ENCODE peak calls at places on chromosomes 11 and 22, in eight cellular contexts. One of them, this sample, is unnamed.

GRCh38 chr11:31870609-31871309 is 59.6 kb upstream of the PAX6 start:
- DNase-seq in body of pancreas: peak; percentile 59
- DNase-seq in A549: peak; percentile 47
- DNase-seq in adrenal gland: peak; percentile 69
- DNase-seq in tibial nerve: no peak
- DNase-seq in breast epithelium: no peak
- DNase-seq in H1: peak; percentile 68
- DNase-seq in lower leg skin: no peak
- DNase-seq in this sample: no peak

GRCh38 chr11:27397619-27398412 is 34.8 kb upstream of the CCDC34 start:
- DNase-seq in adrenal gland: no peak
- DNase-seq in body of pancreas: no peak
- DNase-seq in lower leg skin: no peak
- DNase-seq in H1: no peak
- DNase-seq in breast epithelium: no peak
- DNase-seq in A549: no peak
- DNase-seq in tibial nerve: no peak
- DNase-seq in this sample: no peak

GRCh38 chr11:61516191-61516590 is 7.6 kb downstream of the LRRC10B start:
- DNase-seq in body of pancreas: no peak
- DNase-seq in adrenal gland: no peak
- DNase-seq in H1: no peak
- DNase-seq in tibial nerve: no peak
- DNase-seq in lower leg skin: no peak
- DNase-seq in A549: no peak
- DNase-seq in breast epithelium: no peak
- DNase-seq in this sample: no peak

GRCh38 chr11:96337541-96338530 is 5.2 kb downstream of the MAML2 start:
- DNase-seq in H1: no peak
- DNase-seq in tibial nerve: no peak
- DNase-seq in breast epithelium: no peak
- DNase-seq in adrenal gland: no peak
- DNase-seq in A549: no peak
- DNase-seq in lower leg skin: no peak
- DNase-seq in body of pancreas: no peak
- DNase-seq in this sample: no peak

GRCh38 chr11:409008-409599 is 5.7 kb downstream of the SIGIRR start:
- DNase-seq in lower leg skin: no peak
- DNase-seq in tibial nerve: no peak
- DNase-seq in adrenal gland: no peak
- DNase-seq in A549: no peak
- DNase-seq in breast epithelium: no peak
- DNase-seq in body of pancreas: no peak
- DNase-seq in H1: no peak
- DNase-seq in this sample: no peak

GRCh38 chr22:27867958-27868737 is 50.9 kb downstream of the PITPNB start:
- DNase-seq in tibial nerve: no peak
- DNase-seq in lower leg skin: no peak
- DNase-seq in breast epithelium: no peak
- DNase-seq in H1: no peak
- DNase-seq in adrenal gland: no peak
- DNase-seq in A549: no peak
- DNase-seq in body of pancreas: no peak
- DNase-seq in this sample: no peak

GRCh38 chr11:124618863-124619262 is 3.8 kb upstream of the TBRG1 start:
- DNase-seq in breast epithelium: no peak
- DNase-seq in A549: no peak
- DNase-seq in tibial nerve: no peak
- DNase-seq in H1: no peak
- DNase-seq in body of pancreas: no peak
- DNase-seq in lower leg skin: no peak
- DNase-seq in adrenal gland: no peak
- DNase-seq in this sample: no peak

GRCh38 chr22:30733081-30733680 is 38.5 kb downstream of the OSBP2 start:
- DNase-seq in body of pancreas: no peak
- DNase-seq in lower leg skin: no peak
- DNase-seq in tibial nerve: no peak
- DNase-seq in adrenal gland: no peak
- DNase-seq in breast epithelium: no peak
- DNase-seq in H1: no peak
- DNase-seq in A549: no peak
- DNase-seq in this sample: no peak

GRCh38 chr11:91792779-91793262 is 431.8 kb upstream of the FAT3 start:
- DNase-seq in lower leg skin: no peak
- DNase-seq in body of pancreas: no peak
- DNase-seq in breast epithelium: no peak
- DNase-seq in tibial nerve: no peak
- DNase-seq in adrenal gland: no peak
- DNase-seq in H1: no peak
- DNase-seq in A549: no peak
- DNase-seq in this sample: no peak

GRCh38 chr11:57798905-57799559 is 37.4 kb downstream of the CTNND1 start:
- DNase-seq in lower leg skin: peak; percentile 67
- DNase-seq in breast epithelium: peak; percentile 84
- DNase-seq in tibial nerve: no peak
- DNase-seq in body of pancreas: peak; percentile 68
- DNase-seq in H1: no peak
- DNase-seq in adrenal gland: peak; percentile 79
- DNase-seq in A549: no peak
- DNase-seq in this sample: peak; percentile 47

GRCh38 chr11:123111465-123111864 is 49.5 kb upstream of the HSPA8 start:
- DNase-seq in breast epithelium: no peak
- DNase-seq in tibial nerve: no peak
- DNase-seq in adrenal gland: no peak
- DNase-seq in body of pancreas: no peak
- DNase-seq in A549: peak; percentile 47
- DNase-seq in H1: no peak
- DNase-seq in lower leg skin: no peak
- DNase-seq in this sample: no peak

GRCh38 chr11:69920500-69921428 is 101.5 kb upstream of the FGF3 start:
- DNase-seq in tibial nerve: peak; percentile 7
- DNase-seq in body of pancreas: peak; percentile 5
- DNase-seq in adrenal gland: peak; percentile 30
- DNase-seq in H1: no peak
- DNase-seq in A549: no peak
- DNase-seq in breast epithelium: no peak
- DNase-seq in lower leg skin: no peak
- DNase-seq in this sample: no peak

GRCh38 chr11:44632466-44633123 is 67.1 kb downstream of the CD82 start:
- DNase-seq in body of pancreas: peak; percentile 18
- DNase-seq in A549: peak; percentile 66
- DNase-seq in adrenal gland: peak; percentile 64
- DNase-seq in lower leg skin: peak; percentile 11
- DNase-seq in tibial nerve: no peak
- DNase-seq in breast epithelium: no peak
- DNase-seq in H1: no peak
- DNase-seq in this sample: peak; percentile 36

GRCh38 chr11:117222991-117223740 is 8.7 kb downstream of the PCSK7 start:
- DNase-seq in H1: no peak
- DNase-seq in A549: no peak
- DNase-seq in breast epithelium: peak; percentile 15
- DNase-seq in adrenal gland: peak; percentile 47
- DNase-seq in body of pancreas: no peak
- DNase-seq in lower leg skin: no peak
- DNase-seq in tibial nerve: no peak
- DNase-seq in this sample: no peak

GRCh38 chr11:117219995-117220394 is 11.9 kb downstream of the PCSK7 start:
- DNase-seq in body of pancreas: no peak
- DNase-seq in lower leg skin: no peak
- DNase-seq in adrenal gland: no peak
- DNase-seq in A549: no peak
- DNase-seq in tibial nerve: no peak
- DNase-seq in H1: no peak
- DNase-seq in breast epithelium: no peak
- DNase-seq in this sample: no peak

GRCh38 chr11:117220568-117220967 is 11.3 kb downstream of the PCSK7 start:
- DNase-seq in adrenal gland: no peak
- DNase-seq in H1: no peak
- DNase-seq in tibial nerve: no peak
- DNase-seq in A549: no peak
- DNase-seq in body of pancreas: no peak
- DNase-seq in lower leg skin: no peak
- DNase-seq in breast epithelium: peak; percentile 71
- DNase-seq in this sample: peak; percentile 65

GRCh38 chr11:117220999-117221774 is 10.7 kb downstream of the PCSK7 start:
- DNase-seq in breast epithelium: peak; percentile 60
- DNase-seq in H1: no peak
- DNase-seq in lower leg skin: no peak
- DNase-seq in tibial nerve: no peak
- DNase-seq in body of pancreas: no peak
- DNase-seq in adrenal gland: no peak
- DNase-seq in A549: no peak
- DNase-seq in this sample: peak; percentile 41

DNA sequence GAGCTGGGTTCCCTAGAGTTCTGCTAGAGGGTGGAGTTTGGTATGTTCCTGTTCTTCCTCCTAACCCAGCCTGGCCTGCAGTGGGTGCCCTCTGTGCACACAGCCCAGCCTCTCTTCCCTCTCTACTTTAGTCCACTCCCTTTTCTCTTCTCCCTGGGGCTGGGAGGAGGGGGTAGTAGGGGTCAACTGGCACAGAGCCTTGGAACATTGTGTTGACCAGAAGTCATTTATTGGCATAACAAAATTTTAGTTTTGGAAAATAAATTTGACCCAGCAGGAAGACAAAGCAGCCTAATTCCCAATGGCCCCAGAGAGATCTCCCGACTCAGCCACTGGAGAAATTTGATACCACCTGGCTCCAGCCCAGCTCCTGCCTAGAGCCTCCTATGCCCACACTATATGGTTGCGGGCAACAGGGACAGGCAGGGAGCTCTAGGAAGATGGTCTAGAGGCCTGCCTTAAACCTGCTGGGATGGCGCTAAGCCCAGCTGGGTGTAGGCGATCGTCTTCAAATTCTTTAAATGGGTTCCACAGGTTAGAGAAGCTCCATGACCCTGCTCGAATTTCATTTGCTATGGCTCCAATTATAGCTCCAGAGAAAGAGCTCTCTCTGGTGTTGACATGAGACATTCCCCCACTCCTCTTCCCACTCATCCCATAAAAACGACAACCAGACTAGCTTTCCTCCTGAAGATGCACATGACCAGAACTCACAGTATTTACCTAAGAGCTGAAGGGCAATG is 9.9 kb downstream of the PCSK7 start:
- DNase-seq in H1: no peak
- DNase-seq in lower leg skin: no peak
- DNase-seq in A549: no peak
- DNase-seq in breast epithelium: peak; percentile 76
- DNase-seq in tibial nerve: peak; percentile 79
- DNase-seq in adrenal gland: peak; percentile 77
- DNase-seq in body of pancreas: peak; percentile 54
- DNase-seq in this sample: peak; percentile 83
- TF ChIP-seq POLR2A in H1: no peak
- TF ChIP-seq POLR2A in lower leg skin: no peak
- TF ChIP-seq POLR2A in A549: no peak
- TF ChIP-seq POLR2A in breast epithelium: no peak
- TF ChIP-seq POLR2A in tibial nerve: no peak
- TF ChIP-seq POLR2A in adrenal gland: no peak
- TF ChIP-seq POLR2A in body of pancreas: no peak
- TF ChIP-seq POLR2A in this sample: no peak

DNA sequence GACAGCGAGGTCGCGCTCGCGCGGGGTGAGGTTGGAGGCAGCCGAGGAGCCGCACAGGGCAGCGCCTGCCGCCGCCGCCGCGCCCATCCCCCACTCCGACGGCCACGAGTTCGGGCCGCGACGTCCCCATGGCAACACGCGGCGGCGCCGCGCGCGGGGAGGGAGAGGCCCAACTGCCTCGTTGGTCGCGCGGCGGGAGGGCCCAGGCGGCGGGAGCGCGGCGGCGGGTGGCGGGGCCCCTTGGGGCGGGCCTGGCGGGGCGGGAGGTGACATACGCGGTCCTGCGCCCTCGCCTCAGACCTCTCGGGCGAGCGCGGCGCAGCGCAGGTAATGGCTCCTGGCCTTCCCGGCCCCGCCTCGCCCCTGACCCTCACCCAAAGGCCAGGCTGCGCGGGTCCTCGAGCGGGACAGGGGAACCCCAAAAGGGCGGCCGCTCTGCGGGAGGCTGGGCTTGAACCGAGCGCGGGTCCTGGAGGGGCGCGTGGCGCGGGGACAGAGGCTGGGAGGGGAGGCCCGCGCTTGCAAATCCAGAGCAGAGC is at the start of gene DEUP1:
- DNase-seq in body of pancreas: peak; percentile 78
- DNase-seq in H1: no peak
- DNase-seq in tibial nerve: no peak
- DNase-seq in breast epithelium: peak; percentile 22
- DNase-seq in A549: peak; percentile 2
- DNase-seq in lower leg skin: no peak
- DNase-seq in adrenal gland: peak; percentile 80
- DNase-seq in this sample: peak; percentile 45
- TF ChIP-seq POLR2A in body of pancreas: peak; percentile 32
- TF ChIP-seq POLR2A in H1: no peak
- TF ChIP-seq POLR2A in tibial nerve: no peak
- TF ChIP-seq POLR2A in breast epithelium: no peak
- TF ChIP-seq POLR2A in A549: no peak
- TF ChIP-seq POLR2A in lower leg skin: no peak
- TF ChIP-seq POLR2A in adrenal gland: no peak
- TF ChIP-seq POLR2A in this sample: no peak

GRCh38 chr11:125944350-125945010 is 1.4 kb upstream of the VSIG10L2 start:
- DNase-seq in breast epithelium: no peak
- DNase-seq in body of pancreas: no peak
- DNase-seq in lower leg skin: no peak
- DNase-seq in A549: no peak
- DNase-seq in adrenal gland: peak; percentile 13
- DNase-seq in tibial nerve: no peak
- DNase-seq in H1: no peak
- DNase-seq in this sample: peak; percentile 6

GRCh38 chr11:125945797-125946520 is at the start of gene VSIG10L2:
- DNase-seq in adrenal gland: peak; percentile 35
- DNase-seq in A549: no peak
- DNase-seq in breast epithelium: no peak
- DNase-seq in lower leg skin: no peak
- DNase-seq in tibial nerve: no peak
- DNase-seq in H1: no peak
- DNase-seq in body of pancreas: no peak
- DNase-seq in this sample: no peak

GRCh38 chr11:125946712-125947418 is 1.0 kb downstream of the VSIG10L2 start:
- DNase-seq in H1: no peak
- DNase-seq in adrenal gland: peak; percentile 37
- DNase-seq in breast epithelium: no peak
- DNase-seq in tibial nerve: no peak
- DNase-seq in lower leg skin: no peak
- DNase-seq in A549: no peak
- DNase-seq in body of pancreas: no peak
- DNase-seq in this sample: no peak

GRCh38 chr11:125943661-125944349 is 2.0 kb upstream of the VSIG10L2 start:
- DNase-seq in H1: no peak
- DNase-seq in A549: no peak
- DNase-seq in lower leg skin: no peak
- DNase-seq in adrenal gland: peak; percentile 6
- DNase-seq in body of pancreas: no peak
- DNase-seq in tibial nerve: no peak
- DNase-seq in breast epithelium: no peak
- DNase-seq in this sample: no peak

GRCh38 chr11:125945011-125945796 is 640 bp upstream of the VSIG10L2 start:
- DNase-seq in breast epithelium: no peak
- DNase-seq in A549: no peak
- DNase-seq in body of pancreas: no peak
- DNase-seq in adrenal gland: peak; percentile 21
- DNase-seq in H1: no peak
- DNase-seq in lower leg skin: no peak
- DNase-seq in tibial nerve: no peak
- DNase-seq in this sample: no peak
- TF ChIP-seq POLR2A in breast epithelium: no peak
- TF ChIP-seq POLR2A in A549: no peak
- TF ChIP-seq POLR2A in body of pancreas: no peak
- TF ChIP-seq POLR2A in adrenal gland: no peak
- TF ChIP-seq POLR2A in H1: no peak
- TF ChIP-seq POLR2A in lower leg skin: no peak
- TF ChIP-seq POLR2A in tibial nerve: no peak
- TF ChIP-seq POLR2A in this sample: no peak

GRCh38 chr11:72682238-72682872 is 8.1 kb upstream of the PDE2A start:
- DNase-seq in breast epithelium: no peak
- DNase-seq in adrenal gland: no peak
- DNase-seq in H1: no peak
- DNase-seq in body of pancreas: no peak
- DNase-seq in lower leg skin: no peak
- DNase-seq in A549: no peak
- DNase-seq in tibial nerve: no peak
- DNase-seq in this sample: no peak
- TF ChIP-seq POLR2A in breast epithelium: no peak
- TF ChIP-seq POLR2A in adrenal gland: no peak
- TF ChIP-seq POLR2A in H1: no peak
- TF ChIP-seq POLR2A in body of pancreas: no peak
- TF ChIP-seq POLR2A in lower leg skin: no peak
- TF ChIP-seq POLR2A in A549: no peak
- TF ChIP-seq POLR2A in tibial nerve: no peak
- TF ChIP-seq POLR2A in this sample: no peak

This sample was measured in ovary.